ENCODE peak calls at places on chromosomes 16 and 17, in ten cellular contexts. D is activated CD4-positive, CD25-positive, alpha-beta regulatory T cell treated with anti-CD3 and anti-CD28 coated beads, Interleukin-2, amount 50 U/mL, for 16 hours; O is NCI-H1105 treated with DMSO at 0.1 percent for 48 hours; N is nucleus accumbens; K is cardiac muscle cell; J is HEK293T; V is breast epithelium; T is AG09309; G is activated CD4-positive, alpha-beta T cell treated with anti-CD3 and anti-CD28 coated beads, Interleukin-2, amount 50 U/mL, for 1 hour; S is colonic mucosa. M is an unnamed sample.

GRCh38 chr17:4678448-4679026 is 25.4 kb downstream of the PELP1 start:
- DNase-seq in D (no peak), O (no peak), N (no peak), K (peak), J (no peak), V (no peak), T (peak), G (no peak), S (no peak), M (no peak)

GRCh38 chr17:65587602-65588193 is 26.2 kb upstream of the AXIN2 start:
- DNase-seq in D (no peak), O (no peak), N (no peak), K (no peak), J (no peak), V (no peak), T (no peak), G (no peak), S (no peak), M (no peak)

GRCh38 chr16:81366316-81366932 is 51.7 kb downstream of the GAN start:
- DNase-seq in D (no peak), O (peak), N (no peak), K (peak), J (peak), V (no peak), T (peak), G (no peak), S (no peak), M (peak)

GRCh38 chr16:74296465-74297295 is at the start of gene PSMD7:
- DNase-seq in D (peak), O (peak), N (peak), K (peak), J (peak), V (peak), T (peak), G (peak), S (peak), M (peak)

GRCh38 chr17:75950850-75951554 is 10.2 kb upstream of the FBF1 start:
- DNase-seq in D (no peak), O (no peak), N (no peak), K (no peak), J (no peak), V (no peak), T (no peak), G (no peak), S (no peak), M (no peak)

GRCh38 chr16:65793781-65794180 is 572.7 kb upstream of the CDH5 start:
- DNase-seq in D (no peak), O (no peak), N (no peak), K (no peak), J (no peak), V (no peak), T (no peak), G (no peak), S (no peak), M (no peak)

GRCh38 chr17:44788139-44788538 is 29.4 kb downstream of the ADAM11 start:
- DNase-seq in D (no peak), O (no peak), N (no peak), K (no peak), J (no peak), V (no peak), T (no peak), G (no peak), S (peak), M (no peak)

GRCh38 chr17:38715216-38715943 is 10.3 kb downstream of the MLLT6 start:
- DNase-seq in D (no peak), O (no peak), N (no peak), K (no peak), J (no peak), V (no peak), T (no peak), G (no peak), S (no peak), M (no peak)

GRCh38 chr17:40329981-40330794 is 21.2 kb downstream of the RARA start:
- DNase-seq in D (no peak), O (peak), N (no peak), K (no peak), J (no peak), V (peak), T (no peak), G (no peak), S (no peak), M (no peak)

GRCh38 chr16:9225527-9226316 is 134.3 kb downstream of the HAPSTR1 start:
- DNase-seq in D (no peak), O (no peak), N (peak), K (peak), J (peak), V (no peak), T (no peak), G (no peak), S (no peak), M (no peak)

GRCh38 chr16:88839745-88840588 is 16.8 kb downstream of the GALNS start:
- DNase-seq in D (no peak), O (no peak), N (no peak), K (no peak), J (no peak), V (no peak), T (no peak), G (no peak), S (no peak), M (no peak)

GRCh38 chr17:35695613-35696012 is 35.8 kb upstream of the RASL10B start:
- DNase-seq in D (no peak), O (no peak), N (no peak), K (peak), J (no peak), V (no peak), T (no peak), G (no peak), S (no peak), M (no peak)

GRCh38 chr16:48101069-48101674 is 54.6 kb downstream of the ABCC12 start:
- DNase-seq in D (no peak), O (no peak), N (no peak), K (no peak), J (no peak), V (no peak), T (no peak), G (no peak), S (no peak), M (no peak)

GRCh38 chr16:67537636-67538591 is 9.3 kb downstream of the RIPOR1 start:
- DNase-seq in D (peak), O (no peak), N (peak), K (peak), J (no peak), V (peak), T (no peak), G (peak), S (peak), M (no peak)

GRCh38 chr16:5000573-5001001 is 33.1 kb downstream of the NAGPA start:
- DNase-seq in D (no peak), O (no peak), N (no peak), K (no peak), J (no peak), V (no peak), T (no peak), G (no peak), S (no peak), M (no peak)

GRCh38 chr16:69443809-69444611 is 19.6 kb downstream of the CYB5B start:
- DNase-seq in D (no peak), O (no peak), N (no peak), K (no peak), J (no peak), V (no peak), T (no peak), G (peak), S (peak), M (no peak)

GRCh38 chr17:48241131-48241591 is 133.6 kb downstream of the SNX11 start:
- DNase-seq in D (no peak), O (no peak), N (no peak), K (no peak), J (no peak), V (no peak), T (no peak), G (no peak), S (no peak), M (no peak)

GRCh38 chr17:30954046-30954805 is 16.6 kb upstream of the RNF135 start:
- DNase-seq in D (no peak), O (no peak), N (no peak), K (no peak), J (no peak), V (peak), T (no peak), G (no peak), S (no peak), M (no peak)

GRCh38 chr17:19713462-19713861 is 2.9 kb downstream of the SLC47A2 start:
- DNase-seq in D (no peak), O (no peak), N (no peak), K (no peak), J (no peak), V (no peak), T (no peak), G (no peak), S (no peak), M (no peak)

GRCh38 chr17:14047591-14047990 is 21.7 kb upstream of the COX10 start:
- DNase-seq in D (no peak), O (no peak), N (no peak), K (no peak), J (no peak), V (no peak), T (no peak), G (no peak), S (no peak), M (no peak)

GRCh38 chr16:67162439-67163163 is 1.9 kb upstream of the HSF4 start:
- DNase-seq in D (no peak), O (no peak), N (no peak), K (no peak), J (no peak), V (no peak), T (no peak), G (no peak), S (no peak), M (no peak)

GRCh38 chr17:7884581-7885356 is 3.8 kb upstream of the CHD3 start:
- DNase-seq in D (no peak), O (no peak), N (no peak), K (peak), J (no peak), V (no peak), T (no peak), G (peak), S (no peak), M (no peak)

GRCh38 chr17:40091691-40092397 is 8.5 kb downstream of the NR1D1 start:
- DNase-seq in D (no peak), O (no peak), N (no peak), K (no peak), J (no peak), V (no peak), T (no peak), G (no peak), S (no peak), M (no peak)

GRCh38 chr17:79901131-79901530 is 61.9 kb upstream of the CBX4 start:
- DNase-seq in D (no peak), O (no peak), N (no peak), K (no peak), J (no peak), V (peak), T (no peak), G (no peak), S (no peak), M (no peak)

GRCh38 chr16:23948949-23949392 is 113.2 kb downstream of the PRKCB start:
- DNase-seq in D (no peak), O (peak), N (no peak), K (no peak), J (no peak), V (no peak), T (no peak), G (peak), S (no peak), M (no peak)

GRCh38 chr16:46929378-46930332 is 43.8 kb downstream of the DNAJA2 start:
- DNase-seq in D (peak), O (no peak), N (peak), K (peak), J (peak), V (peak), T (peak), G (peak), S (peak), M (no peak)

GRCh38 chr17:33292981-33293867 is at the start of gene ASIC2:
- DNase-seq in D (no peak), O (peak), N (peak), K (peak), J (peak), V (no peak), T (no peak), G (no peak), S (peak), M (no peak)

GRCh38 chr17:66661857-66662256 is 173.1 kb upstream of the CACNG5 start:
- DNase-seq in D (no peak), O (no peak), N (no peak), K (no peak), J (no peak), V (no peak), T (no peak), G (no peak), S (no peak), M (no peak)

GRCh38 chr16:52383640-52384292 is 163.2 kb downstream of the TOX3 start:
- DNase-seq in D (no peak), O (peak), N (no peak), K (no peak), J (no peak), V (no peak), T (no peak), G (no peak), S (no peak), M (no peak)

GRCh38 chr17:66406701-66407644 is 104.6 kb downstream of the PRKCA start:
- DNase-seq in D (no peak), O (peak), N (no peak), K (no peak), J (no peak), V (no peak), T (no peak), G (peak), S (no peak), M (no peak)